ENCODE peak calls at places on chromosomes 11 and 22, in four cellular contexts. One of them, this sample, is unnamed.

GRCh38 chr22:23357028-23357427 is 176.7 kb downstream of the BCR start:
- DNase-seq in HCT116: no peak
- DNase-seq in HepG2: no peak
- DNase-seq in GM23338: no peak
- DNase-seq in this sample: no peak

GRCh38 chr11:22670803-22671202 is 4.4 kb downstream of the GAS2 start:
- DNase-seq in HCT116: no peak
- DNase-seq in HepG2: peak
- DNase-seq in GM23338: peak
- DNase-seq in this sample: no peak

GRCh38 chr11:17238377-17238776 is 30.6 kb upstream of the PIK3C2A start:
- DNase-seq in HCT116: no peak
- DNase-seq in HepG2: no peak
- DNase-seq in GM23338: no peak
- DNase-seq in this sample: no peak

GRCh38 chr11:77560605-77561004 is 29.1 kb upstream of the AQP11 start:
- DNase-seq in HCT116: peak
- DNase-seq in HepG2: peak
- DNase-seq in GM23338: no peak
- DNase-seq in this sample: no peak

GRCh38 chr22:24553597-24554315 is 1.2 kb downstream of the GUCD1 start:
- DNase-seq in HCT116: no peak
- DNase-seq in HepG2: peak
- DNase-seq in GM23338: no peak
- DNase-seq in this sample: peak

GRCh38 chr11:35893796-35894475 is 49.9 kb upstream of the LDLRAD3 start:
- DNase-seq in HCT116: no peak
- DNase-seq in HepG2: no peak
- DNase-seq in GM23338: peak
- DNase-seq in this sample: no peak

GRCh38 chr22:17110791-17111550 is 10.2 kb downstream of the TMEM121B start:
- DNase-seq in HCT116: no peak
- DNase-seq in HepG2: no peak
- DNase-seq in GM23338: no peak
- DNase-seq in this sample: no peak

GRCh38 chr22:35043251-35043931 is 22.6 kb upstream of the ISX start:
- DNase-seq in HCT116: no peak
- DNase-seq in HepG2: no peak
- DNase-seq in GM23338: peak
- DNase-seq in this sample: peak

GRCh38 chr22:50105529-50106100 is 15.8 kb downstream of the MOV10L1 start:
- DNase-seq in HCT116: no peak
- DNase-seq in HepG2: no peak
- DNase-seq in GM23338: no peak
- DNase-seq in this sample: peak

GRCh38 chr11:15258433-15259350 is 144.0 kb downstream of the INSC start:
- DNase-seq in HCT116: peak
- DNase-seq in HepG2: peak
- DNase-seq in GM23338: peak
- DNase-seq in this sample: no peak

GRCh38 chr11:118437736-118438125 is 1.4 kb downstream of the KMT2A start:
- DNase-seq in HCT116: no peak
- DNase-seq in HepG2: peak
- DNase-seq in GM23338: peak
- DNase-seq in this sample: peak

GRCh38 chr11:117738246-117738957 is 58.6 kb downstream of the DSCAML1 start:
- DNase-seq in HCT116: no peak
- DNase-seq in HepG2: no peak
- DNase-seq in GM23338: no peak
- DNase-seq in this sample: no peak

GRCh38 chr11:132123854-132124835 is 753.7 kb downstream of the NTM start:
- DNase-seq in HCT116: no peak
- DNase-seq in HepG2: no peak
- DNase-seq in GM23338: peak
- DNase-seq in this sample: no peak

GRCh38 chr11:93846411-93846810 is 4.0 kb downstream of the VSTM5 start:
- DNase-seq in HCT116: no peak
- DNase-seq in HepG2: no peak
- DNase-seq in GM23338: no peak
- DNase-seq in this sample: no peak

GRCh38 chr11:73401217-73401923 is 25.2 kb downstream of the RELT start:
- DNase-seq in HCT116: no peak
- DNase-seq in HepG2: no peak
- DNase-seq in GM23338: no peak
- DNase-seq in this sample: no peak

GRCh38 chr11:12188548-12189317 is 78.3 kb downstream of the MICAL2 start:
- DNase-seq in HCT116: no peak
- DNase-seq in HepG2: no peak
- DNase-seq in GM23338: no peak
- DNase-seq in this sample: no peak

GRCh38 chr11:69947772-69948255 is 128.6 kb upstream of the FGF3 start:
- DNase-seq in HCT116: peak
- DNase-seq in HepG2: no peak
- DNase-seq in GM23338: no peak
- DNase-seq in this sample: no peak

GRCh38 chr22:47567741-47568140 is 805.3 kb downstream of the TBC1D22A start:
- DNase-seq in HCT116: no peak
- DNase-seq in HepG2: no peak
- DNase-seq in GM23338: no peak
- DNase-seq in this sample: no peak

GRCh38 chr22:37549704-37550059 is 10.6 kb upstream of the CDC42EP1 start:
- DNase-seq in HCT116: no peak
- DNase-seq in HepG2: no peak
- DNase-seq in GM23338: no peak
- DNase-seq in this sample: no peak

GRCh38 chr11:130457909-130458729 is 9.7 kb downstream of the ADAMTS15 start:
- DNase-seq in HCT116: no peak
- DNase-seq in HepG2: no peak
- DNase-seq in GM23338: no peak
- DNase-seq in this sample: no peak

GRCh38 chr11:94774345-94774744 is 6.2 kb downstream of the AMOTL1 start:
- DNase-seq in HCT116: no peak
- DNase-seq in HepG2: no peak
- DNase-seq in GM23338: no peak
- DNase-seq in this sample: no peak

GRCh38 chr22:20807315-20807752 is 33.4 kb downstream of the SERPIND1 start:
- DNase-seq in HCT116: peak
- DNase-seq in HepG2: no peak
- DNase-seq in GM23338: no peak
- DNase-seq in this sample: no peak

GRCh38 chr22:50000587-50001387 is 11.8 kb downstream of the IL17REL start:
- DNase-seq in HCT116: no peak
- DNase-seq in HepG2: no peak
- DNase-seq in GM23338: no peak
- DNase-seq in this sample: no peak

GRCh38 chr22:47061226-47061625 is 298.8 kb downstream of the TBC1D22A start:
- DNase-seq in HCT116: no peak
- DNase-seq in HepG2: no peak
- DNase-seq in GM23338: no peak
- DNase-seq in this sample: no peak

GRCh38 chr22:20058989-20059770 is 20.9 kb upstream of the DGCR8 start:
- DNase-seq in HCT116: no peak
- DNase-seq in HepG2: no peak
- DNase-seq in GM23338: no peak
- DNase-seq in this sample: no peak

GRCh38 chr11:70220920-70221319 is 17.8 kb downstream of the FADD start:
- DNase-seq in HCT116: no peak
- DNase-seq in HepG2: no peak
- DNase-seq in GM23338: no peak
- DNase-seq in this sample: no peak

GRCh38 chr22:43851979-43852307 is 10.4 kb downstream of the SULT4A1 start:
- DNase-seq in HCT116: no peak
- DNase-seq in HepG2: no peak
- DNase-seq in GM23338: no peak
- DNase-seq in this sample: no peak

GRCh38 chr11:7046474-7046873 is 26.2 kb downstream of the NLRP14 start:
- DNase-seq in HCT116: no peak
- DNase-seq in HepG2: no peak
- DNase-seq in GM23338: no peak
- DNase-seq in this sample: no peak

GRCh38 chr11:72624496-72625201 is 49.6 kb downstream of the PDE2A start:
- DNase-seq in HCT116: no peak
- DNase-seq in HepG2: no peak
- DNase-seq in GM23338: no peak
- DNase-seq in this sample: no peak

DNA sequence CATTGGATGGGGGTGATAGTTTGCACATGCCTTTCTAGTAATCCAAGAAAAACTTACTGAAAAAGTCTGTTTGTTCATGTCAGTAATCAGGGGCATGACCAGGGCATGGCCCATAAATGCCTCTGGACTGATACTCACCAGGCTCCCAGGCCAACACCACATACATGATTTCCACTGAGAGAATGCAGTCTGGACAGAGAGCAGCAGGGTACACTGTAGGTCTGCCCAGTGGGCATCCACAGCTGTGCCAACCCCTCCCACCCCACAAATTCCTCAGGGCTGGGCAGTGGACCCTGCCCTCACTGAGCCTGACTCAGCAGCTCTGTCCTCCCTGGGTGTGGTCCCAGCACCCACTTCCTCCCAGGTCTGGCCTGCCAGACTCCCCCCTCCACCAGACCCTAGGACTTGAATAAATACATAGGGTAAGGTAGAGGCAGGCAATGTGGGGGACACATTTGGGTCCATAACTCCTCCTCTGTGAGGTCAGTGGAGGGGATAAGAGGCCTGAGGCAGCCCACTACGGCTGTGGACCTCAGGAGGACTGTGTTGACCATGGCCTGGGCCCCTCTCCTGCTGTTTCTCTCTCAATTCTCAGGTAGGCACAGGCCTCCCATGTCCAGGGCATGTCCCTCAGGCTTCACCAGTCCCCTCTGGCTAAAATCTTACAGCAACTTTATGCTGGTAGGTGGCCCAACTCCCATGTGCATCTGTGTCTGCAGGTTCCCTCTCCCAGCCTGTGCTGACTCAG is 92.2 kb upstream of the TOP3B start:
- DNase-seq in HCT116: no peak
- DNase-seq in HepG2: no peak
- DNase-seq in GM23338: no peak
- DNase-seq in this sample: no peak
- TF ChIP-seq REST in HCT116: no peak
- TF ChIP-seq REST in HepG2: no peak
- TF ChIP-seq REST in GM23338: no peak
- TF ChIP-seq REST in this sample: no peak

DNA sequence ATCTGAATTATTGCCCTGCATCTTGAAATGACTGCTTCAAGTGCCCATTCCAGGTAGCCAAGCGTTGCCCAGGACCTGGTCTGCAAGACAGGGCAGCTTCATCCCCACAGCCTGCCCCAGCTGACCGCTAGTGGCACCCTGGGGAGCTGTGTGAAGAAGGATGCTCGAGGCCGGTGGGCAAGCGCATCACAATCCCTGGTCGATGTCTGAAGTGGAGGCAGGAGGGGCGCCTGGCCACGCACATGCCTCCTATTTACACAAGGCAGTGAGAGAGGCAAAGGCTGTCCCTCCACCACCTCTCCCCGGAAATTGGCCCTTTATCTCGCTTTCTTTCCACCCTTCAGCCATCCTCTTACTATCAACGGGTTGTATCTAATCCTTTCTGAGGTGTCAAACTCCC is 28.1 kb upstream of the PHF21A start:
- DNase-seq in HCT116: no peak
- DNase-seq in HepG2: no peak
- DNase-seq in GM23338: peak
- DNase-seq in this sample: no peak
- TF ChIP-seq REST in HCT116: no peak
- TF ChIP-seq REST in HepG2: no peak
- TF ChIP-seq REST in GM23338: no peak
- TF ChIP-seq REST in this sample: no peak

GRCh38 chr11:110296226-110297081 is at the start of gene RDX:
- DNase-seq in HCT116: peak
- DNase-seq in HepG2: peak
- DNase-seq in GM23338: peak
- DNase-seq in this sample: peak
- TF ChIP-seq REST in HCT116: no peak
- TF ChIP-seq REST in HepG2: no peak
- TF ChIP-seq REST in GM23338: no peak
- TF ChIP-seq REST in this sample: peak

GRCh38 chr11:89433278-89433677 is 57.9 kb downstream of the NOX4 start:
- DNase-seq in HCT116: no peak
- DNase-seq in HepG2: no peak
- DNase-seq in GM23338: no peak
- DNase-seq in this sample: no peak

GRCh38 chr11:89437317-89437716 is 53.9 kb downstream of the NOX4 start:
- DNase-seq in HCT116: no peak
- DNase-seq in HepG2: no peak
- DNase-seq in GM23338: peak
- DNase-seq in this sample: no peak

GRCh38 chr11:89441606-89442005 is 49.6 kb downstream of the NOX4 start:
- DNase-seq in HCT116: no peak
- DNase-seq in HepG2: no peak
- DNase-seq in GM23338: no peak
- DNase-seq in this sample: no peak

GRCh38 chr11:89436071-89436470 is 55.1 kb downstream of the NOX4 start:
- DNase-seq in HCT116: no peak
- DNase-seq in HepG2: no peak
- DNase-seq in GM23338: no peak
- DNase-seq in this sample: no peak
- TF ChIP-seq REST in HCT116: no peak
- TF ChIP-seq REST in HepG2: no peak
- TF ChIP-seq REST in GM23338: no peak
- TF ChIP-seq REST in this sample: no peak

DNA sequence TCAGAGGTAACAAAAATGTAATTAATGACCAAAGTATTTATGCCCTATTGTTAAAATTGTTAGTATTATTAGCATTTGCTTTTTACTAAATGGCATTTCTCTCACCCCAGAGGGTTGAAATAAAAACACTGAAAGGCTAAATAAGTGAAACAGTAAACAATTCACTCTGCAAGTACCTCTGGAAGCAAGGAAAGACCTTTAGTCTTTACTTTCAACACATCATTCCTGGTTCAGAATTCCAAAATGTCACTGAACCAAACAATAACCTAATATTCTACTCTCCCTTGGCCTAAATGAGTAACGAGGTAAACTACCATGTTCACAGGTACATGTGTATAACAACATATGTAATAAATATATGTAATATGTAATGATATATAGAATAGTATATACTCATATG is 369.3 kb downstream of the TTC28 start:
- DNase-seq in HCT116: no peak
- DNase-seq in HepG2: peak
- DNase-seq in GM23338: no peak
- DNase-seq in this sample: no peak
- TF ChIP-seq REST in HCT116: no peak
- TF ChIP-seq REST in HepG2: no peak
- TF ChIP-seq REST in GM23338: no peak
- TF ChIP-seq REST in this sample: no peak

GRCh38 chr11:57335343-57336110 is at the start of gene SSRP1:
- DNase-seq in HCT116: peak
- DNase-seq in HepG2: peak
- DNase-seq in GM23338: peak
- DNase-seq in this sample: peak
- TF ChIP-seq REST in HCT116: no peak
- TF ChIP-seq REST in HepG2: no peak
- TF ChIP-seq REST in GM23338: no peak
- TF ChIP-seq REST in this sample: no peak